ENCODE peak calls at places on chromosomes 6 and 20, in eight cellular contexts. One of them, this sample, is unnamed.

GRCh38 chr20:14445902-14446301 is 108.5 kb upstream of the FLRT3 start:
- DNase-seq in fibroblast of mammary gland: peak; percentile 10
- DNase-seq in nephron progenitor cell: no peak
- DNase-seq in SK-N-SH: no peak
- DNase-seq in non-pigmented ciliary epithelial cell: no peak
- DNase-seq in HCEC 1CT: no peak
- DNase-seq in AG08395: no peak
- DNase-seq in effector memory CD8-positive, alpha-beta T cell: no peak
- DNase-seq in this sample: no peak

GRCh38 chr6:35044771-35045275 is 96.3 kb downstream of the TCP11 start:
- DNase-seq in SK-N-SH: peak; percentile 59
- DNase-seq in AG08395: peak; percentile 22
- DNase-seq in HCEC 1CT: no peak
- DNase-seq in nephron progenitor cell: no peak
- DNase-seq in fibroblast of mammary gland: peak; percentile 38
- DNase-seq in effector memory CD8-positive, alpha-beta T cell: no peak
- DNase-seq in non-pigmented ciliary epithelial cell: no peak
- DNase-seq in this sample: no peak

GRCh38 chr20:35561268-35561667 is 19.4 kb downstream of the ERGIC3 start:
- DNase-seq in non-pigmented ciliary epithelial cell: no peak
- DNase-seq in AG08395: peak; percentile 78
- DNase-seq in effector memory CD8-positive, alpha-beta T cell: no peak
- DNase-seq in HCEC 1CT: peak; percentile 74
- DNase-seq in fibroblast of mammary gland: peak; percentile 34
- DNase-seq in nephron progenitor cell: peak; percentile 26
- DNase-seq in SK-N-SH: peak; percentile 71
- DNase-seq in this sample: no peak

GRCh38 chr6:157823523-157824370 is 701 bp downstream of the SNX9 start:
- DNase-seq in fibroblast of mammary gland: peak; percentile 86
- DNase-seq in nephron progenitor cell: peak; percentile 50
- DNase-seq in non-pigmented ciliary epithelial cell: no peak
- DNase-seq in SK-N-SH: peak; percentile 79
- DNase-seq in effector memory CD8-positive, alpha-beta T cell: peak; percentile 43
- DNase-seq in HCEC 1CT: peak; percentile 62
- DNase-seq in AG08395: peak; percentile 27
- DNase-seq in this sample: no peak

GRCh38 chr6:26031151-26031594 is 56.1 kb upstream of the HFE start:
- DNase-seq in SK-N-SH: no peak
- DNase-seq in fibroblast of mammary gland: peak; percentile 20
- DNase-seq in AG08395: no peak
- DNase-seq in non-pigmented ciliary epithelial cell: no peak
- DNase-seq in nephron progenitor cell: no peak
- DNase-seq in HCEC 1CT: peak; percentile 51
- DNase-seq in effector memory CD8-positive, alpha-beta T cell: no peak
- DNase-seq in this sample: no peak

GRCh38 chr6:30042914-30043313 is 18.2 kb upstream of the POLR1H start:
- DNase-seq in SK-N-SH: no peak
- DNase-seq in nephron progenitor cell: no peak
- DNase-seq in effector memory CD8-positive, alpha-beta T cell: no peak
- DNase-seq in HCEC 1CT: no peak
- DNase-seq in fibroblast of mammary gland: no peak
- DNase-seq in non-pigmented ciliary epithelial cell: no peak
- DNase-seq in AG08395: no peak
- DNase-seq in this sample: no peak

GRCh38 chr6:163254341-163254835 is 160.1 kb upstream of the QKI start:
- DNase-seq in AG08395: no peak
- DNase-seq in HCEC 1CT: no peak
- DNase-seq in effector memory CD8-positive, alpha-beta T cell: no peak
- DNase-seq in SK-N-SH: peak; percentile 53
- DNase-seq in nephron progenitor cell: no peak
- DNase-seq in non-pigmented ciliary epithelial cell: no peak
- DNase-seq in fibroblast of mammary gland: no peak
- DNase-seq in this sample: no peak

GRCh38 chr6:116015560-116015959 is 45.1 kb downstream of the FRK start:
- DNase-seq in effector memory CD8-positive, alpha-beta T cell: no peak
- DNase-seq in fibroblast of mammary gland: no peak
- DNase-seq in AG08395: no peak
- DNase-seq in nephron progenitor cell: no peak
- DNase-seq in SK-N-SH: no peak
- DNase-seq in non-pigmented ciliary epithelial cell: no peak
- DNase-seq in HCEC 1CT: no peak
- DNase-seq in this sample: no peak

GRCh38 chr20:2814587-2815051 is at the start of gene C20orf141:
- DNase-seq in nephron progenitor cell: no peak
- DNase-seq in HCEC 1CT: peak; percentile 96
- DNase-seq in AG08395: peak; percentile 98
- DNase-seq in effector memory CD8-positive, alpha-beta T cell: no peak
- DNase-seq in fibroblast of mammary gland: peak; percentile 100
- DNase-seq in non-pigmented ciliary epithelial cell: peak; percentile 92
- DNase-seq in SK-N-SH: peak; percentile 56
- DNase-seq in this sample: no peak

GRCh38 chr6:12163744-12164507 is 126.2 kb upstream of the EDN1 start:
- DNase-seq in nephron progenitor cell: no peak
- DNase-seq in SK-N-SH: no peak
- DNase-seq in non-pigmented ciliary epithelial cell: no peak
- DNase-seq in fibroblast of mammary gland: no peak
- DNase-seq in AG08395: no peak
- DNase-seq in effector memory CD8-positive, alpha-beta T cell: no peak
- DNase-seq in HCEC 1CT: no peak
- DNase-seq in this sample: no peak

GRCh38 chr6:39876826-39877225 is 57.4 kb downstream of the MOCS1 start:
- DNase-seq in AG08395: no peak
- DNase-seq in effector memory CD8-positive, alpha-beta T cell: no peak
- DNase-seq in non-pigmented ciliary epithelial cell: no peak
- DNase-seq in fibroblast of mammary gland: no peak
- DNase-seq in nephron progenitor cell: no peak
- DNase-seq in SK-N-SH: no peak
- DNase-seq in HCEC 1CT: no peak
- DNase-seq in this sample: no peak

GRCh38 chr6:167270499-167271307 is 20.4 kb upstream of the UNC93A start:
- DNase-seq in SK-N-SH: no peak
- DNase-seq in effector memory CD8-positive, alpha-beta T cell: no peak
- DNase-seq in nephron progenitor cell: no peak
- DNase-seq in AG08395: no peak
- DNase-seq in HCEC 1CT: no peak
- DNase-seq in non-pigmented ciliary epithelial cell: no peak
- DNase-seq in fibroblast of mammary gland: no peak
- DNase-seq in this sample: no peak

GRCh38 chr20:45365444-45365970 is 2.6 kb downstream of the SYS1 start:
- DNase-seq in SK-N-SH: no peak
- DNase-seq in AG08395: no peak
- DNase-seq in fibroblast of mammary gland: no peak
- DNase-seq in nephron progenitor cell: no peak
- DNase-seq in HCEC 1CT: no peak
- DNase-seq in effector memory CD8-positive, alpha-beta T cell: no peak
- DNase-seq in non-pigmented ciliary epithelial cell: no peak
- DNase-seq in this sample: no peak

GRCh38 chr20:32680544-32681174 is 6.9 kb upstream of the C20orf203 start:
- DNase-seq in non-pigmented ciliary epithelial cell: no peak
- DNase-seq in nephron progenitor cell: no peak
- DNase-seq in fibroblast of mammary gland: no peak
- DNase-seq in effector memory CD8-positive, alpha-beta T cell: no peak
- DNase-seq in HCEC 1CT: no peak
- DNase-seq in AG08395: no peak
- DNase-seq in SK-N-SH: no peak
- DNase-seq in this sample: no peak

GRCh38 chr6:34457392-34457746 is 8.5 kb upstream of the PACSIN1 start:
- DNase-seq in effector memory CD8-positive, alpha-beta T cell: no peak
- DNase-seq in fibroblast of mammary gland: no peak
- DNase-seq in nephron progenitor cell: no peak
- DNase-seq in HCEC 1CT: no peak
- DNase-seq in non-pigmented ciliary epithelial cell: no peak
- DNase-seq in SK-N-SH: no peak
- DNase-seq in AG08395: no peak
- DNase-seq in this sample: no peak

GRCh38 chr6:15473741-15474161 is 189.1 kb downstream of the DTNBP1 start:
- DNase-seq in effector memory CD8-positive, alpha-beta T cell: no peak
- DNase-seq in nephron progenitor cell: no peak
- DNase-seq in SK-N-SH: no peak
- DNase-seq in non-pigmented ciliary epithelial cell: no peak
- DNase-seq in HCEC 1CT: peak; percentile 77
- DNase-seq in fibroblast of mammary gland: peak; percentile 92
- DNase-seq in AG08395: peak; percentile 69
- DNase-seq in this sample: no peak

GRCh38 chr20:59412251-59412650 is 111.8 kb downstream of the EDN3 start:
- DNase-seq in SK-N-SH: no peak
- DNase-seq in non-pigmented ciliary epithelial cell: no peak
- DNase-seq in nephron progenitor cell: no peak
- DNase-seq in fibroblast of mammary gland: no peak
- DNase-seq in effector memory CD8-positive, alpha-beta T cell: no peak
- DNase-seq in AG08395: no peak
- DNase-seq in HCEC 1CT: no peak
- DNase-seq in this sample: no peak

GRCh38 chr20:1150218-1150617 is 31.8 kb downstream of the PSMF1 start:
- DNase-seq in fibroblast of mammary gland: peak; percentile 61
- DNase-seq in effector memory CD8-positive, alpha-beta T cell: no peak
- DNase-seq in SK-N-SH: no peak
- DNase-seq in AG08395: no peak
- DNase-seq in non-pigmented ciliary epithelial cell: peak; percentile 8
- DNase-seq in HCEC 1CT: peak; percentile 5
- DNase-seq in nephron progenitor cell: no peak
- DNase-seq in this sample: no peak

GRCh38 chr6:22049002-22049401 is 247.8 kb downstream of the PRL start:
- DNase-seq in effector memory CD8-positive, alpha-beta T cell: no peak
- DNase-seq in AG08395: no peak
- DNase-seq in nephron progenitor cell: no peak
- DNase-seq in SK-N-SH: no peak
- DNase-seq in HCEC 1CT: no peak
- DNase-seq in non-pigmented ciliary epithelial cell: no peak
- DNase-seq in fibroblast of mammary gland: no peak
- DNase-seq in this sample: no peak

GRCh38 chr20:64108731-64109389 is 1.5 kb upstream of the NPBWR2 start:
- DNase-seq in AG08395: no peak
- DNase-seq in fibroblast of mammary gland: no peak
- DNase-seq in SK-N-SH: no peak
- DNase-seq in effector memory CD8-positive, alpha-beta T cell: no peak
- DNase-seq in nephron progenitor cell: no peak
- DNase-seq in non-pigmented ciliary epithelial cell: no peak
- DNase-seq in HCEC 1CT: no peak
- DNase-seq in this sample: no peak

GRCh38 chr6:128508588-128509296 is 11.7 kb downstream of the PTPRK start:
- DNase-seq in effector memory CD8-positive, alpha-beta T cell: no peak
- DNase-seq in fibroblast of mammary gland: peak; percentile 96
- DNase-seq in SK-N-SH: no peak
- DNase-seq in non-pigmented ciliary epithelial cell: peak; percentile 93
- DNase-seq in nephron progenitor cell: no peak
- DNase-seq in AG08395: peak; percentile 72
- DNase-seq in HCEC 1CT: peak; percentile 95
- DNase-seq in this sample: no peak

GRCh38 chr6:1777921-1778692 is 168.4 kb downstream of the FOXC1 start:
- DNase-seq in effector memory CD8-positive, alpha-beta T cell: no peak
- DNase-seq in AG08395: no peak
- DNase-seq in fibroblast of mammary gland: no peak
- DNase-seq in non-pigmented ciliary epithelial cell: no peak
- DNase-seq in HCEC 1CT: no peak
- DNase-seq in SK-N-SH: no peak
- DNase-seq in nephron progenitor cell: peak; percentile 44
- DNase-seq in this sample: no peak

GRCh38 chr6:37131104-37131959 is 38.6 kb upstream of the PIM1 start:
- DNase-seq in effector memory CD8-positive, alpha-beta T cell: no peak
- DNase-seq in fibroblast of mammary gland: peak; percentile 35
- DNase-seq in AG08395: no peak
- DNase-seq in SK-N-SH: peak; percentile 85
- DNase-seq in HCEC 1CT: no peak
- DNase-seq in non-pigmented ciliary epithelial cell: no peak
- DNase-seq in nephron progenitor cell: peak; percentile 28
- DNase-seq in this sample: no peak

GRCh38 chr20:37386505-37387201 is 40.7 kb downstream of the SRC start:
- DNase-seq in SK-N-SH: peak; percentile 35
- DNase-seq in effector memory CD8-positive, alpha-beta T cell: no peak
- DNase-seq in fibroblast of mammary gland: no peak
- DNase-seq in AG08395: no peak
- DNase-seq in nephron progenitor cell: no peak
- DNase-seq in HCEC 1CT: no peak
- DNase-seq in non-pigmented ciliary epithelial cell: no peak
- DNase-seq in this sample: no peak

GRCh38 chr6:109671721-109672120 is 19.3 kb downstream of the AK9 start:
- DNase-seq in effector memory CD8-positive, alpha-beta T cell: no peak
- DNase-seq in nephron progenitor cell: no peak
- DNase-seq in HCEC 1CT: peak; percentile 63
- DNase-seq in SK-N-SH: no peak
- DNase-seq in fibroblast of mammary gland: peak; percentile 45
- DNase-seq in non-pigmented ciliary epithelial cell: no peak
- DNase-seq in AG08395: no peak
- DNase-seq in this sample: no peak

GRCh38 chr6:30441171-30441570 is 48.1 kb upstream of the HLA-E start:
- DNase-seq in effector memory CD8-positive, alpha-beta T cell: no peak
- DNase-seq in non-pigmented ciliary epithelial cell: no peak
- DNase-seq in fibroblast of mammary gland: no peak
- DNase-seq in SK-N-SH: no peak
- DNase-seq in HCEC 1CT: no peak
- DNase-seq in nephron progenitor cell: no peak
- DNase-seq in AG08395: no peak
- DNase-seq in this sample: no peak

GRCh38 chr6:117783280-117783679 is 108.0 kb downstream of the NUS1 start:
- DNase-seq in SK-N-SH: no peak
- DNase-seq in non-pigmented ciliary epithelial cell: no peak
- DNase-seq in nephron progenitor cell: no peak
- DNase-seq in AG08395: no peak
- DNase-seq in HCEC 1CT: no peak
- DNase-seq in fibroblast of mammary gland: no peak
- DNase-seq in effector memory CD8-positive, alpha-beta T cell: no peak
- DNase-seq in this sample: no peak

GRCh38 chr6:105803439-105803838 is 282.7 kb upstream of the PRDM1 start:
- DNase-seq in HCEC 1CT: no peak
- DNase-seq in nephron progenitor cell: no peak
- DNase-seq in effector memory CD8-positive, alpha-beta T cell: no peak
- DNase-seq in non-pigmented ciliary epithelial cell: no peak
- DNase-seq in SK-N-SH: no peak
- DNase-seq in AG08395: no peak
- DNase-seq in fibroblast of mammary gland: no peak
- DNase-seq in this sample: no peak

GRCh38 chr6:112128208-112128607 is 40.8 kb downstream of the FAM229B start:
- DNase-seq in SK-N-SH: no peak
- DNase-seq in fibroblast of mammary gland: no peak
- DNase-seq in effector memory CD8-positive, alpha-beta T cell: no peak
- DNase-seq in HCEC 1CT: no peak
- DNase-seq in nephron progenitor cell: no peak
- DNase-seq in non-pigmented ciliary epithelial cell: no peak
- DNase-seq in AG08395: no peak
- DNase-seq in this sample: no peak

This sample was measured in KG1.